ENCODE peak calls at places on chromosomes 13 and 19, in five cellular contexts. T is neuronal stem cell, U is H1, V is mesenchymal stem cell, N is H9. Y is an unnamed sample.

GRCh38 chr13:40017662-40018262 is 362.3 kb downstream of the COG6 start:
- DNase-seq in V (no peak), T (no peak), U (no peak), N (no peak), Y (no peak)

GRCh38 chr19:43464089-43464775 is 1.2 kb downstream of the LYPD3 start:
- DNase-seq in N (no peak), U (peak), V (no peak), T (no peak), Y (peak)

GRCh38 chr19:44303976-44304568 is 753 bp downstream of the ZNF235 start:
- DNase-seq in V (peak), T (peak), N (no peak), U (no peak), Y (peak)

GRCh38 chr13:89393758-89394157 is 1722.6 kb downstream of the SLITRK5 start:
- DNase-seq in N (no peak), T (no peak), V (no peak), U (no peak), Y (no peak)

GRCh38 chr13:27043013-27043412 is 128.6 kb downstream of the USP12 start:
- DNase-seq in N (no peak), U (peak), T (no peak), V (peak), Y (peak)

GRCh38 chr19:22602631-22603272 is 31.4 kb upstream of the ZNF492 start:
- DNase-seq in V (no peak), T (no peak), U (no peak), N (no peak), Y (no peak)

GRCh38 chr13:45218689-45219088 is 17.8 kb upstream of the KCTD4 start:
- DNase-seq in N (no peak), T (no peak), U (no peak), V (no peak), Y (no peak)

GRCh38 chr19:35294859-35295258 is 2.9 kb downstream of the MAG start:
- DNase-seq in U (no peak), N (no peak), T (no peak), V (no peak), Y (no peak)

GRCh38 chr13:84430441-84430840 is 548.2 kb upstream of the SLITRK1 start:
- DNase-seq in T (no peak), U (no peak), N (no peak), V (peak), Y (peak)

GRCh38 chr13:106028916-106029315 is 506.5 kb downstream of the EFNB2 start:
- DNase-seq in U (no peak), T (no peak), N (no peak), V (no peak), Y (peak)

GRCh38 chr19:8489591-8490394 is 12.6 kb downstream of the PRAM1 start:
- DNase-seq in N (peak), U (no peak), T (no peak), V (no peak), Y (no peak)

GRCh38 chr13:64680739-64681138 is 2549.4 kb downstream of the PCDH9 start:
- DNase-seq in T (no peak), U (no peak), N (no peak), V (no peak), Y (no peak)

GRCh38 chr13:28333204-28333900 is 161.6 kb downstream of the FLT1 start:
- DNase-seq in T (no peak), U (no peak), N (no peak), V (no peak), Y (no peak)

GRCh38 chr13:40517486-40518311 is 148.7 kb downstream of the FOXO1 start:
- DNase-seq in U (no peak), T (no peak), V (no peak), N (no peak), Y (no peak)

GRCh38 chr19:28960986-28961705 is 251.8 kb downstream of the UQCRFS1 start:
- DNase-seq in N (no peak), T (no peak), V (no peak), U (no peak), Y (peak)

GRCh38 chr13:95607363-95607762 is 37.1 kb downstream of the DZIP1 start:
- DNase-seq in V (no peak), N (no peak), U (no peak), T (no peak), Y (no peak)

GRCh38 chr13:47796816-47797215 is 204.3 kb downstream of the SUCLA2 start:
- DNase-seq in U (no peak), N (no peak), V (no peak), T (no peak), Y (peak)

GRCh38 chr19:53192771-53193533 is at the start of gene ZNF665:
- DNase-seq in V (peak), N (peak), T (peak), U (peak), Y (peak)

GRCh38 chr13:73828811-73829210 is 305.4 kb downstream of the KLF12 start:
- DNase-seq in N (no peak), T (no peak), V (no peak), U (no peak), Y (no peak)

GRCh38 chr19:48400018-48400742 is 6.7 kb downstream of the GRIN2D start:
- DNase-seq in N (peak), T (no peak), U (peak), V (peak), Y (peak)

GRCh38 chr19:12779162-12779993 is 4.0 kb upstream of the HOOK2 start:
- DNase-seq in V (peak), N (no peak), U (no peak), T (no peak), Y (no peak)

GRCh38 chr13:29527916-29528315 is 67.6 kb downstream of the SLC7A1 start:
- DNase-seq in N (no peak), U (no peak), T (no peak), V (no peak), Y (no peak)

DNA sequence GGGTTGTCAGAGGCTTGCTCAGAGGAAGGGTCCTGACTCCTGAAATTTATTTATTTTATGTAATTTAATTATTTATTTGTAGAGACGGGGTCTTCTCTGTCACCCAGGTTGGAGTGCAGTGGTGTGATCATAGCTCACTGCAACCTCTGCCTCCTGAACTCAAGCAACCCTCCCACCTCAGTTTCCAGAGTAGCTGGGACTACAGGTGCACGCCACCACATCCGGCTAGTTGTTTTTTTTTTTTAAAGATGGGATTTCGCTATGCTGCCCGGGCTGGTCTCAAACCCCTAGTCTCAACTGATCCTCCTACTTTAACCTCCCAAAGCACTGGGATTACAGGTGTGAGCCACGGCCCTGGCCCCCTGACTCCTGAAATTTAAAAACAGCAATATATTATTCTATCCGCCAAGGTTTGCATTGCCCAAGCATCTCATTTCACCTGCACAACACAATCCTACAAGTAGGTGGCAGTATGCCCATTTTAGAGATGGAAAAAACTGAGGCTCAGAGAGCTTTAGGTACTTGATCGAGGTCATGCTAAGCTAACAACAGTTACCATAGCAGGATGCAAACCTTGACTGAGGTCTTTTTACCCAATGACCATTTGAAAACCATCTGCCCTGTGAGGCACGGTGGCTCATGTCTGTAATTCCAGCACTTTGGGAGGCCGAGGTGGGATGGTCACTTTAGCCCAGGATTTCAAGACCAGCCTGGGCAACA is 18.1 kb downstream of the ARHGEF18 start:
- DNase-seq in V (peak), U (no peak), T (no peak), N (no peak), Y (peak)
- H2BK12ac ChIP-seq in V (no peak), U (no peak), T (no peak), N (no peak), Y (no peak)

GRCh38 chr13:114045113-114045735 is 71.3 kb upstream of the C13orf46 start:
- DNase-seq in N (no peak), V (no peak), T (no peak), U (no peak), Y (no peak)
- H4K91ac ChIP-seq in N (no peak), V (peak), T (no peak), U (no peak), Y (peak)

GRCh38 chr13:109840201-109840892 is 54.0 kb upstream of the IRS2 start:
- DNase-seq in N (no peak), U (no peak), T (peak), V (peak), Y (peak)
- H3K18ac ChIP-seq in N (no peak), U (no peak), T (no peak), V (peak), Y (no peak)

GRCh38 chr19:6475321-6476108 is 6.1 kb downstream of the DENND1C start:
- DNase-seq in N (peak), V (no peak), U (peak), T (no peak), Y (no peak)
- H2BK12ac ChIP-seq in N (no peak), V (no peak), U (peak), T (peak), Y (no peak)

GRCh38 chr13:24511019-24511823 is 1.4 kb downstream of the PARP4 start:
- DNase-seq in U (no peak), V (peak), N (peak), T (no peak), Y (peak)
- H4K91ac ChIP-seq in U (no peak), V (peak), N (no peak), T (no peak), Y (no peak)

DNA sequence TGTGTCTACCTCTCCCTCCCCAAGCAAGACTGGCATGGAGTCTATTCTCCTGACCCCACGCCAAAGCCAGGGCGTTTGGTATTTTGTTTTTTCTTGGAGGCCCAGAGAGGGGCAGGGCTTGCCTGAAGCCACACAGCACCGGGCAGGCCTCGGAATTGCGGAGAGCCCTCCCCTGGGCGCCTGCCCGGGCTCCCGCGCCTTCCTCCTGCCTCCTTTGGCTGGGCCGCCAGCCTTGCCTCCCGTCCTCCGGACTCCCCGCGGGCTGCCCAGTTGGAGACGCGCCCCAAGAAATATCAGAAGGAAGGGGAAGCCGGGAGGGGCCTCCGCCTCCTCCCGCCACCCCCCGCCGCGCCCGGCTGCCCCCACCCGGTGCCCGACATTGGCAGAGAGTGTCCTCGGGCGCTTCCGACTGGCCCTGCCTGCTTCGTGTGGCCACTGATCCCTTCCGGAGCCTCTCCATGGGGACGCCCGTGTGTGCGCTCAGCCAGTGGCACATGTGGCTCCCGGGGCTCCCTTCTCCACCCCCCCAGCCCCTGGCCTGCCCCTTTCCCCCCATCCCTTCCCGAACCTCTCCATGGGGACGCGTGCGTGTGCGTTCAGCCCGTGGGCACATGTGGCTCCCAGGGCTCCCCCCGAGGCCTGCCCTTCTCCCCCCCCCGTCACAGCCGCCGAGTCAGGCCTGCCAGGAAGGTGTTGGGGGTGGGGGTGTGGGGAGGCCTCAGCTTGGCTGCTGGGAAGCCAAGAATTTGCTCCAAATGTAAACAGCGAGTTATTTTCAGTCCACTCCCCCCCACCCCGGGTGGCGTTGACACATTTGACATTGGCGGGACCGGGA is 37.3 kb downstream of the NFIC start:
- DNase-seq in T (no peak), N (no peak), U (no peak), V (peak), Y (no peak)
- H3K18ac ChIP-seq in T (peak), N (peak), U (no peak), V (peak), Y (no peak)

GRCh38 chr13:25227690-25228089 is 55.6 kb upstream of the AMER2 start:
- DNase-seq in N (no peak), V (no peak), T (no peak), U (no peak), Y (no peak)
- H2BK12ac ChIP-seq in N (no peak), V (no peak), T (no peak), U (no peak), Y (no peak)

Y was measured in trophoblast cell.